ENCODE peak calls at places on chromosomes 12 and 14, in six cellular contexts. P is astrocyte, U is iPS DF 6.9, T is gastrocnemius medialis, O is upper lobe of right lung, D is ovary. Z is an unnamed sample.
A peak's percentile ranks its signal among the peaks of the same experiment; 100 is the strongest.

GRCh38 chr14:20499108-20499507 is 6.2 kb upstream of the RNASE10 start:
- DNase-seq in D (no peak), T (no peak), P (no peak), U (no peak), O (no peak), Z (no peak)

GRCh38 chr12:11727133-11727664 is 77.7 kb downstream of the ETV6 start:
- DNase-seq in U (no peak), D (no peak), O (no peak), P (no peak), T (no peak), Z (peak; percentile 11)

GRCh38 chr14:92986254-92987147 is 63.6 kb downstream of the CHGA start:
- DNase-seq in U (no peak), D (peak; percentile 53), T (no peak), O (no peak), P (peak; percentile 32), Z (no peak)

GRCh38 chr14:104694991-104695659 is 5.7 kb downstream of the INF2 start:
- DNase-seq in D (no peak), T (no peak), O (no peak), P (peak; percentile 41), U (no peak), Z (no peak)

GRCh38 chr14:69399750-69400149 is 1.3 kb downstream of the SLC39A9 start:
- DNase-seq in T (no peak), O (no peak), D (no peak), P (no peak), U (no peak), Z (no peak)

GRCh38 chr12:94571556-94571955 is 78.8 kb downstream of the TMCC3 start:
- DNase-seq in O (no peak), T (no peak), U (no peak), D (peak; percentile 67), P (peak; percentile 65), Z (no peak)

GRCh38 chr12:62272936-62273552 is 12.8 kb downstream of the USP15 start:
- DNase-seq in P (no peak), T (no peak), U (no peak), D (no peak), O (no peak), Z (no peak)

GRCh38 chr14:37150414-37150813 is 22.0 kb downstream of the SLC25A21 start:
- DNase-seq in T (no peak), D (no peak), O (no peak), U (no peak), P (peak; percentile 16), Z (no peak)

GRCh38 chr12:77685112-77685511 is 145.6 kb upstream of the NAV3 start:
- DNase-seq in O (no peak), U (peak; percentile 61), T (no peak), P (peak; percentile 57), D (peak; percentile 79), Z (no peak)

GRCh38 chr14:36478782-36479181 is 41.2 kb downstream of the NKX2-1 start:
- DNase-seq in P (peak; percentile 54), O (no peak), T (no peak), U (no peak), D (no peak), Z (no peak)

GRCh38 chr14:68396411-68396930 is 396.4 kb downstream of the ZFP36L1 start:
- DNase-seq in U (no peak), T (no peak), O (no peak), D (no peak), P (peak; percentile 64), Z (no peak)

GRCh38 chr14:68394113-68394718 is 398.7 kb downstream of the ZFP36L1 start:
- DNase-seq in P (peak; percentile 47), O (no peak), U (no peak), D (peak; percentile 58), T (no peak), Z (no peak)

GRCh38 chr14:68397371-68397779 is 395.5 kb downstream of the ZFP36L1 start:
- DNase-seq in T (peak; percentile 68), U (no peak), O (peak; percentile 83), D (no peak), P (no peak), Z (no peak)

GRCh38 chr14:68394719-68395117 is 398.1 kb downstream of the ZFP36L1 start:
- DNase-seq in D (peak; percentile 73), U (no peak), O (no peak), P (no peak), T (no peak), Z (no peak)

GRCh38 chr14:68395585-68395984 is 397.3 kb downstream of the ZFP36L1 start:
- DNase-seq in D (peak; percentile 59), P (peak; percentile 56), T (peak; percentile 45), U (no peak), O (no peak), Z (no peak)
- H3K4me1 ChIP-seq in D (peaks cover 55% of the 10 kb centered on the region), P (peaks cover 49% of the 10 kb centered on the region), T (peaks cover 24% of the 10 kb centered on the region), U (peaks cover 5% of the 10 kb centered on the region), O (peaks cover 43% of the 10 kb centered on the region), Z (no peaks in the 10 kb centered on the region)

DNA sequence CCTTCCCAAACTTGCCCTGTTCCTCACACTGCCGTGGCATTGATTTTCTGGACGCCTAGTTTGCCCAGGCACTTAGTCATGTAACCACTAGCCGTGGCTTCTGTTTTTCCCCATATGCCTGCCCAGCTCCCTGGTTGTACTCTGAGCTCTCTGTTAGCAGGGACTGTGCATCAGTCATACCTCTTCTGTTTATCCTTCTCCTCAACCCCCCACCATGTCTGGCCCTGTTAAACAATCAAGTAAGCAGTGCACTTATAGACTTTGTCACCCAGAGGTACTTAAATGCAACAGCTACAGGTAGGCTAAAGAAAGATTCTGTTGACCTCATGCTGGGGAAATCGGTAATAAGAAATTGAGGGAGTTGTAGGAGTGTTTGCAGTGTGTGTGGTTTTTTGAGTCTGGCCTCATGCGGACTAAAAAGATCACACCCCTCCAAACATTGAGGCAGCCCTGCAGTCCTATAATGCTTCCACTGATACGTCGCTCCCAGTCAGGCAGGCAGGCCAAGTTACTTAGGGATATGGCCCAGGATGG is 17.0 kb downstream of the UBE3B start:
- DNase-seq in U (no peak), T (no peak), O (no peak), D (no peak), P (no peak), Z (no peak)
- H3K36me3 ChIP-seq in U (peaks cover 10% of the 10 kb centered on the region), T (peaks cover 90% of the 10 kb centered on the region), O (peaks cover 95% of the 10 kb centered on the region), D (no peaks in the 10 kb centered on the region), P (peaks cover 28% of the 10 kb centered on the region), Z (peaks cover 60% of the 10 kb centered on the region)

DNA sequence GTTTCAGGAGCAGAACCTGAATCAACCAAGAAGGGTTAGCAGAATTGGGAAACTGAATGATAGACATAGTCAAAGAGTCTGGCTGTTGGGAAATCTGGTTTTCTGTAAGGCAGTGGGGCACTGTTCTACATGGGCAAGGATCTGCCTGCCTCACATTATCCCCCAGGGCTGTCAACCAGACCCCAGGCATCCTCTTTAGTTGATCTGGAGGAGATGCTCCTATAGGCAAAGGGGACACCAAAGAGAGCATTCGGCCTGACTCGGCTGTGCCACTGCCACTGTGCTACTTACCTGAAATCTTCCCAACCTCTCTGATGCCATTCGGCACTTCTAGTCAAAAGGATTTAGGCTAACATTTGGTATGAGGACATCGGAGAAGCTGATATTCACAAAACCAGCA is 4.1 kb downstream of the ISCU start:
- DNase-seq in P (no peak), O (no peak), T (no peak), D (no peak), U (no peak), Z (no peak)
- H3K4me1 ChIP-seq in P (peaks cover 21% of the 10 kb centered on the region), O (peaks cover 36% of the 10 kb centered on the region), T (peaks cover 32% of the 10 kb centered on the region), D (no peaks in the 10 kb centered on the region), U (no peaks in the 10 kb centered on the region), Z (peaks cover 35% of the 10 kb centered on the region)

GRCh38 chr12:132669166-132669879 is 17.8 kb downstream of the POLE start:
- DNase-seq in D (no peak), O (no peak), T (no peak), U (no peak), P (no peak), Z (no peak)
- H3K36me3 ChIP-seq in D (no peaks in the 10 kb centered on the region), O (peaks cover 59% of the 10 kb centered on the region), T (peaks cover 71% of the 10 kb centered on the region), U (peaks cover 53% of the 10 kb centered on the region), P (peaks cover 17% of the 10 kb centered on the region), Z (peaks cover 59% of the 10 kb centered on the region)

DNA sequence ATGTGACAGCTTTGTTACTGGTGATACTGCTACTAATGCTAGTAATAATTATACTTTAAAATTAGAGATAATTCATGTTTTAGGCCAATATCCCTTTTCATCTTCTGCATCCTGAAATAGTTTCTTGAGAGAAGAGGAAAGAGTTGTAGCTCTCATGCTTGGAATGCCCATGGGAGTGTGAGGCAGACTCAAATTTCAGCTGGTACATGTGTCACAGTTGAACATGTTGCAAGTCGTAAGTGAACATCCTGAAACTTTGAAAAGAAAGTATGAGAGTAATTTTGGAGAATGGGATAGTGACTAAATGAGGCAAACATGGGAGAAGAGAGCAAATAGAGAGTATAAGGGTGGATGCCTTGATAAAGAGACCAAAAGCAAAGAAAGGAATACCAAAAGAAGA is 168.0 kb downstream of the TMTC3 start:
- DNase-seq in P (peak; percentile 73), D (no peak), O (no peak), U (no peak), T (peak; percentile 41), Z (no peak)
- H3K4me1 ChIP-seq in P (peaks cover 26% of the 10 kb centered on the region), D (peaks cover 1% of the 10 kb centered on the region), O (no peaks in the 10 kb centered on the region), U (no peaks in the 10 kb centered on the region), T (no peaks in the 10 kb centered on the region), Z (no peaks in the 10 kb centered on the region)

DNA sequence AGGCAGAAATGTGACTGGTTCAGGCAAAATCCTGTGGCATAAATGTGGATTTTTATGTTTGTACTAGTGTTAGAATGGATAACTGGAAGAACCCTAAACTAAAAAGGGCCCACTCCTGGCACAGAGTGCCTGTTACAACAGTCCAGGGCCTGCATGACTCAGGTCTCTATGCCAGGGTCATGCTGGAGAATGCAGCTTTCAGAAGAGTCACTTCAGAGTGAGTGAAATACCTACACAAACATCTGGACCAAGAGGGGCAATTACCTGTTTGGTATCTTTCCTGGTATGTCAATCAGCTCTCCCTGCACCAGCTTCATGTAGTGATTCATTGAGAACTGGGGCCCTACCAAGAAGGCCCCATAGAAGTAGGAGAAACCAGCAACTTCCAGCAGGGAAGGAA is 10.0 kb downstream of the EMG1 start:
- DNase-seq in T (no peak), P (no peak), U (no peak), D (no peak), O (no peak), Z (no peak)
- H3K36me3 ChIP-seq in T (peaks cover 76% of the 10 kb centered on the region), P (peaks cover 37% of the 10 kb centered on the region), U (peaks cover 11% of the 10 kb centered on the region), D (no peaks in the 10 kb centered on the region), O (peaks cover 69% of the 10 kb centered on the region), Z (peaks cover 56% of the 10 kb centered on the region)

DNA sequence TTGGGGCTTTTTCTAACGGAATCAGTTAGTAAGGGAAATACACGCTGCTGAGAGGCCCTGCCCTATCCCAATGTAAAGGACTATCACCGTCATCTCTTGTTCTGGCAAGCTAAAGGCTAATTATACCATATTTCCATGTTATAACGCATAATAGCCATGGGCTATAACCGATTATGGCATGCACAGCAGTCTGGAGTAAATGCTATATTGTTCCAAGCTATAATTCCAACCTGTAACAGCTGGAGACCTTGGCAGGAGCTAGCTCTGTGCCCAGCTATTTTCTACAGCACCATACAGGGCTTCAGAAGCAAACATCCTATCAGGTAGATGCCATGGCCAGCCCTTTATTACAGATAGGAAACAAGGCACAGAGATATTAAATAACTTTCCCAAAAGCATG is 26.3 kb downstream of the SYNE3 start:
- DNase-seq in U (no peak), T (no peak), O (no peak), P (no peak), D (no peak), Z (no peak)
- H3K4me1 ChIP-seq in U (no peaks in the 10 kb centered on the region), T (peaks cover 31% of the 10 kb centered on the region), O (peaks cover 15% of the 10 kb centered on the region), P (no peaks in the 10 kb centered on the region), D (peaks cover 21% of the 10 kb centered on the region), Z (peaks cover 1% of the 10 kb centered on the region)